ENCODE peak calls at places on chromosomes 7 and 10, in nine cellular contexts. H is memory B cell, Q is iris pigment epithelial cell, Z is Calu3, N is left lobe of liver, L is heart right ventricle, A is OCI-LY7, B is ELR, C is C1 segment of cervical spinal cord. T is an unnamed sample.
A peak's percentile ranks its signal among the peaks of the same experiment; 100 is the strongest.

GRCh38 chr7:2040893-2041270 is 191.9 kb downstream of the MAD1L1 start:
- DNase-seq in L (no peak), C (no peak), N (no peak), Q (no peak), H (no peak), A (peak; percentile 53), Z (no peak), B (no peak), T (no peak)

GRCh38 chr10:44977287-44978212 is 1.1 kb downstream of the DEPP1 start:
- DNase-seq in Q (peak; percentile 42), B (no peak), H (no peak), Z (no peak), L (no peak), N (no peak), C (no peak), A (no peak), T (no peak)

GRCh38 chr10:45532501-45532900 is 140.1 kb downstream of the ZFAND4 start:
- DNase-seq in A (no peak), B (peak; percentile 4), N (no peak), H (no peak), Q (peak; percentile 15), L (no peak), Z (no peak), C (no peak), T (no peak)

GRCh38 chr7:98078197-98078870 is 28.3 kb upstream of the LMTK2 start:
- DNase-seq in A (no peak), B (no peak), C (no peak), N (no peak), H (no peak), L (no peak), Q (no peak), Z (no peak), T (no peak)

GRCh38 chr10:30804478-30805055 is 175.0 kb upstream of the LYZL2 start:
- DNase-seq in L (peak; percentile 41), H (no peak), A (no peak), B (no peak), N (no peak), C (no peak), Z (no peak), Q (no peak), T (no peak)

GRCh38 chr10:78286186-78286585 is 252.5 kb downstream of the RPS24 start:
- DNase-seq in L (no peak), Q (no peak), C (no peak), H (no peak), B (peak; percentile 10), N (no peak), A (no peak), Z (no peak), T (no peak)

GRCh38 chr7:55127622-55128081 is 108.8 kb downstream of the EGFR start:
- DNase-seq in B (no peak), Z (no peak), L (peak; percentile 45), N (no peak), Q (peak; percentile 91), H (no peak), A (no peak), C (no peak), T (no peak)

GRCh38 chr10:118760265-118760664 is 5.5 kb upstream of the CACUL1 start:
- DNase-seq in Z (no peak), C (no peak), B (no peak), L (no peak), H (no peak), N (no peak), Q (no peak), A (no peak), T (no peak)

GRCh38 chr7:64885520-64886240 is 17.4 kb upstream of the ZNF273 start:
- DNase-seq in L (no peak), Q (no peak), B (no peak), A (no peak), C (no peak), N (peak; percentile 10), H (no peak), Z (no peak), T (peak; percentile 4)

GRCh38 chr7:124276005-124276606 is 243.2 kb upstream of the TMEM229A start:
- DNase-seq in A (peak; percentile 33), N (no peak), C (no peak), H (no peak), B (peak; percentile 35), Z (peak; percentile 38), L (no peak), Q (peak; percentile 29), T (no peak)

GRCh38 chr7:84085147-84085546 is 109.4 kb downstream of the SEMA3A start:
- DNase-seq in A (no peak), B (peak; percentile 71), Q (peak; percentile 73), N (no peak), C (no peak), L (no peak), Z (no peak), H (no peak), T (no peak)

GRCh38 chr10:130895172-130895571 is 416.3 kb downstream of the TCERG1L start:
- DNase-seq in N (no peak), L (no peak), Z (no peak), Q (no peak), C (no peak), B (no peak), H (no peak), A (no peak), T (no peak)

GRCh38 chr7:17709127-17709526 is 231.2 kb downstream of the SNX13 start:
- DNase-seq in A (no peak), Q (no peak), L (no peak), N (no peak), B (no peak), C (no peak), Z (no peak), H (no peak), T (no peak)

GRCh38 chr7:157010588-157011332 is at the start of gene MNX1:
- DNase-seq in B (peak; percentile 55), Q (no peak), A (peak; percentile 89), L (peak; percentile 32), N (no peak), H (no peak), Z (peak; percentile 96), C (no peak), T (peak; percentile 43)

GRCh38 chr7:106583706-106584690 is 77.0 kb downstream of the CCDC71L start:
- DNase-seq in N (no peak), Q (no peak), A (no peak), Z (no peak), B (no peak), L (no peak), H (no peak), C (no peak), T (no peak)

GRCh38 chr10:123743441-123744225 is 77.5 kb downstream of the GPR26 start:
- DNase-seq in Q (no peak), B (peak; percentile 9), Z (no peak), A (no peak), H (no peak), L (no peak), N (no peak), C (no peak), T (no peak)

GRCh38 chr10:1102836-1103235 is 46.7 kb downstream of the WDR37 start:
- DNase-seq in H (no peak), Z (no peak), C (no peak), B (no peak), A (no peak), N (no peak), L (no peak), Q (peak; percentile 31), T (no peak)

GRCh38 chr10:34732926-34733325 is 82.2 kb downstream of the PARD3 start:
- DNase-seq in H (no peak), A (peak; percentile 11), Q (peak; percentile 70), N (no peak), Z (no peak), L (no peak), C (no peak), B (peak; percentile 87), T (no peak)

GRCh38 chr7:95479992-95480624 is 5.6 kb upstream of the ASB4 start:
- DNase-seq in Q (no peak), Z (no peak), C (no peak), A (no peak), L (no peak), H (no peak), N (no peak), B (no peak), T (no peak)

GRCh38 chr7:61576-62360 is 130.6 kb upstream of the FAM20C start:
- DNase-seq in N (no peak), B (no peak), L (no peak), A (no peak), C (no peak), Q (no peak), Z (no peak), H (no peak), T (no peak)

GRCh38 chr7:45865594-45866410 is 7.1 kb downstream of the CCDC201 start:
- DNase-seq in L (no peak), C (no peak), Q (no peak), H (no peak), B (peak; percentile 47), A (no peak), N (no peak), Z (no peak), T (no peak)

GRCh38 chr7:107373354-107373753 is 96.5 kb upstream of the GPR22 start:
- DNase-seq in C (no peak), B (no peak), A (no peak), N (no peak), L (no peak), Z (no peak), H (no peak), Q (no peak), T (no peak)

GRCh38 chr7:28347462-28347861 is 64.9 kb upstream of the CREB5 start:
- DNase-seq in B (peak; percentile 15), Q (peak; percentile 20), N (no peak), Z (no peak), A (no peak), C (no peak), H (no peak), L (no peak), T (no peak)

GRCh38 chr10:71486465-71487114 is 89.9 kb downstream of the CDH23 start:
- DNase-seq in Z (peak; percentile 83), H (no peak), B (peak; percentile 47), N (peak; percentile 52), A (peak; percentile 42), L (peak; percentile 54), Q (peak; percentile 38), C (no peak), T (no peak)

GRCh38 chr10:30047430-30047829 is 12.0 kb downstream of the JCAD start:
- DNase-seq in C (no peak), B (no peak), Q (no peak), A (no peak), Z (no peak), L (no peak), H (no peak), N (no peak), T (no peak)